ENCODE peak calls at places on chromosomes 5 and 9, in four cellular contexts. G is ACHN, N is right atrium auricular region, U is NCI-H146. Z is an unnamed sample.

GRCh38 chr9:126128494-126129142 is 198.0 kb upstream of the MVB12B start:
- DNase-seq in G (no peak), N (peak), U (peak), Z (no peak)

GRCh38 chr9:86639899-86640379 is 285.7 kb upstream of the TUT7 start:
- DNase-seq in G (no peak), N (no peak), U (no peak), Z (no peak)

GRCh38 chr5:73061593-73061992 is 58.8 kb upstream of the TMEM171 start:
- DNase-seq in G (no peak), N (no peak), U (no peak), Z (no peak)

GRCh38 chr9:127904888-127905728 is 5.7 kb upstream of the ST6GALNAC6 start:
- DNase-seq in G (no peak), N (no peak), U (no peak), Z (no peak)

GRCh38 chr5:146662229-146662628 is 146.2 kb upstream of the GPR151 start:
- DNase-seq in G (peak), N (no peak), U (no peak), Z (no peak)

GRCh38 chr5:179422213-179422839 is 77.1 kb upstream of the ADAMTS2 start:
- DNase-seq in G (no peak), N (no peak), U (no peak), Z (no peak)

GRCh38 chr5:136089804-136090203 is 42.8 kb upstream of the SMAD5 start:
- DNase-seq in G (no peak), N (no peak), U (no peak), Z (no peak)

GRCh38 chr9:684055-684949 is 157.2 kb upstream of the DMRT1 start:
- DNase-seq in G (no peak), N (no peak), U (no peak), Z (no peak)

GRCh38 chr5:44426944-44427343 is 37.7 kb upstream of the FGF10 start:
- DNase-seq in G (no peak), N (no peak), U (no peak), Z (no peak)

GRCh38 chr5:143229426-143229895 is 174.0 kb downstream of the NR3C1 start:
- DNase-seq in G (no peak), N (no peak), U (no peak), Z (no peak)

GRCh38 chr9:95505676-95506437 is 10.9 kb downstream of the PTCH1 start:
- DNase-seq in G (peak), N (no peak), U (peak), Z (no peak)

GRCh38 chr5:44862808-44863207 is 54.1 kb downstream of the MRPS30 start:
- DNase-seq in G (peak), N (no peak), U (no peak), Z (no peak)

GRCh38 chr5:1447772-1448361 is 2.6 kb upstream of the SLC6A3 start:
- DNase-seq in G (no peak), N (no peak), U (peak), Z (no peak)

GRCh38 chr9:3931996-3932906 is 367.6 kb downstream of the GLIS3 start:
- DNase-seq in G (no peak), N (no peak), U (no peak), Z (no peak)

GRCh38 chr9:133979921-133980863 is 11.9 kb downstream of the VAV2 start:
- DNase-seq in G (no peak), N (no peak), U (no peak), Z (no peak)

GRCh38 chr5:115243412-115243811 is 19.3 kb downstream of the PGGT1B start:
- DNase-seq in G (no peak), N (no peak), U (no peak), Z (no peak)

GRCh38 chr9:22537721-22538120 is 91.1 kb downstream of the DMRTA1 start:
- DNase-seq in G (no peak), N (no peak), U (no peak), Z (no peak)

GRCh38 chr5:145978672-145979071 is 42.3 kb downstream of the SH3RF2 start:
- DNase-seq in G (no peak), N (no peak), U (no peak), Z (no peak)

GRCh38 chr5:135392256-135392655 is 6.8 kb downstream of the MACROH2A1 start:
- DNase-seq in G (no peak), N (no peak), U (no peak), Z (no peak)

GRCh38 chr5:178114325-178115135 is 1.2 kb downstream of the N4BP3 start:
- DNase-seq in G (no peak), N (no peak), U (no peak), Z (no peak)

GRCh38 chr9:28024616-28025147 is 451.4 kb upstream of the C9orf72 start:
- DNase-seq in G (no peak), N (no peak), U (no peak), Z (no peak)

GRCh38 chr5:10719965-10720364 is 41.1 kb downstream of the DAP start:
- DNase-seq in G (peak), N (no peak), U (no peak), Z (peak)

GRCh38 chr9:110316255-110316921 is 21.3 kb downstream of the TXNDC8 start:
- DNase-seq in G (no peak), N (no peak), U (no peak), Z (no peak)

GRCh38 chr9:114166606-114167572 is 11.6 kb downstream of the COL27A1 start:
- DNase-seq in G (no peak), N (no peak), U (no peak), Z (no peak)

GRCh38 chr5:82364497-82364896 is 86.3 kb upstream of the RPS23 start:
- DNase-seq in G (peak), N (no peak), U (no peak), Z (no peak)

GRCh38 chr5:116507051-116507537 is 67.5 kb downstream of the SEMA6A start:
- DNase-seq in G (no peak), N (no peak), U (no peak), Z (no peak)

GRCh38 chr9:131030978-131031641 is 22.1 kb downstream of the LAMC3 start:
- DNase-seq in G (no peak), N (no peak), U (no peak), Z (no peak)

GRCh38 chr9:96317335-96317980 is 15.5 kb upstream of the HSD17B3 start:
- DNase-seq in G (peak), N (no peak), U (peak), Z (no peak)

GRCh38 chr9:110752766-110753165 is 84.2 kb downstream of the MUSK start:
- DNase-seq in G (no peak), N (no peak), U (no peak), Z (peak)

GRCh38 chr9:26129216-26129615 is 451.0 kb upstream of the TUSC1 start:
- DNase-seq in G (no peak), N (no peak), U (no peak), Z (no peak)

GRCh38 chr5:82861705-82862104 is 215.5 kb downstream of the TMEM167A start:
- DNase-seq in G (no peak), N (peak), U (no peak), Z (no peak)

GRCh38 chr9:121684381-121685145 is 33.1 kb downstream of the DAB2IP start:
- DNase-seq in G (peak), N (no peak), U (no peak), Z (no peak)

GRCh38 chr9:126152622-126153362 is 173.8 kb upstream of the MVB12B start:
- DNase-seq in G (no peak), N (peak), U (no peak), Z (no peak)

GRCh38 chr5:124566875-124567450 is 179.5 kb downstream of the ZNF608 start:
- DNase-seq in G (no peak), N (no peak), U (no peak), Z (no peak)

GRCh38 chr5:176534640-176535039 is 2.6 kb downstream of the RNF44 start:
- DNase-seq in G (no peak), N (no peak), U (no peak), Z (no peak)

GRCh38 chr5:142978726-142979125 is 208.5 kb downstream of the ARHGAP26 start:
- DNase-seq in G (no peak), N (no peak), U (no peak), Z (no peak)

GRCh38 chr9:107732781-107733529 is 243.4 kb upstream of the KLF4 start:
- DNase-seq in G (peak), N (peak), U (no peak), Z (no peak)

GRCh38 chr9:136587145-136587943 is 41.5 kb upstream of the NOTCH1 start:
- DNase-seq in G (no peak), N (no peak), U (no peak), Z (no peak)

GRCh38 chr9:123657921-123658320 is 272.0 kb downstream of the DENND1A start:
- DNase-seq in G (no peak), N (no peak), U (peak), Z (no peak)

Z was measured in Panc1.